ENCODE peak calls at places on chromosomes 16 and 17, in six cellular contexts. One of them, this sample, is unnamed.
A peak's percentile ranks its signal among the peaks of the same experiment; 100 is the strongest.

GRCh38 chr16:81758376-81758775 is 20.7 kb upstream of the PLCG2 start:
- DNase-seq in heart left ventricle: no peak
- DNase-seq in Peyer's patch: no peak
- DNase-seq in adrenal gland: no peak
- DNase-seq in suprapubic skin: no peak
- DNase-seq in gastrocnemius medialis: no peak
- DNase-seq in this sample: no peak

GRCh38 chr16:12971216-12971615 is 69.8 kb downstream of the SHISA9 start:
- DNase-seq in heart left ventricle: no peak
- DNase-seq in Peyer's patch: no peak
- DNase-seq in adrenal gland: peak; percentile 31
- DNase-seq in suprapubic skin: no peak
- DNase-seq in gastrocnemius medialis: no peak
- DNase-seq in this sample: no peak

GRCh38 chr16:61007694-61008093 is 1028.5 kb downstream of the CDH8 start:
- DNase-seq in heart left ventricle: no peak
- DNase-seq in Peyer's patch: no peak
- DNase-seq in adrenal gland: no peak
- DNase-seq in suprapubic skin: no peak
- DNase-seq in gastrocnemius medialis: no peak
- DNase-seq in this sample: no peak

GRCh38 chr16:53992057-53992378 is 288.1 kb downstream of the FTO start:
- DNase-seq in heart left ventricle: no peak
- DNase-seq in Peyer's patch: no peak
- DNase-seq in adrenal gland: no peak
- DNase-seq in suprapubic skin: no peak
- DNase-seq in gastrocnemius medialis: no peak
- DNase-seq in this sample: no peak

GRCh38 chr16:74257061-74257460 is 39.6 kb upstream of the PSMD7 start:
- DNase-seq in heart left ventricle: no peak
- DNase-seq in Peyer's patch: no peak
- DNase-seq in adrenal gland: no peak
- DNase-seq in suprapubic skin: no peak
- DNase-seq in gastrocnemius medialis: no peak
- DNase-seq in this sample: no peak

GRCh38 chr16:69613283-69614154 is 47.8 kb downstream of the NFAT5 start:
- DNase-seq in heart left ventricle: no peak
- DNase-seq in Peyer's patch: no peak
- DNase-seq in adrenal gland: no peak
- DNase-seq in suprapubic skin: no peak
- DNase-seq in gastrocnemius medialis: peak; percentile 42
- DNase-seq in this sample: no peak

GRCh38 chr17:38584350-38584925 is 21.3 kb downstream of the SRCIN1 start:
- DNase-seq in heart left ventricle: peak; percentile 39
- DNase-seq in Peyer's patch: peak; percentile 77
- DNase-seq in adrenal gland: peak; percentile 73
- DNase-seq in suprapubic skin: no peak
- DNase-seq in gastrocnemius medialis: peak; percentile 10
- DNase-seq in this sample: peak; percentile 32

GRCh38 chr17:57783338-57783742 is 38.2 kb upstream of the CCDC182 start:
- DNase-seq in heart left ventricle: peak; percentile 69
- DNase-seq in Peyer's patch: peak; percentile 76
- DNase-seq in adrenal gland: peak; percentile 82
- DNase-seq in suprapubic skin: no peak
- DNase-seq in gastrocnemius medialis: peak; percentile 19
- DNase-seq in this sample: no peak

GRCh38 chr16:15874745-15875314 is 13.6 kb downstream of the CEP20 start:
- DNase-seq in heart left ventricle: peak; percentile 29
- DNase-seq in Peyer's patch: no peak
- DNase-seq in adrenal gland: peak; percentile 68
- DNase-seq in suprapubic skin: no peak
- DNase-seq in gastrocnemius medialis: peak; percentile 11
- DNase-seq in this sample: peak; percentile 40

GRCh38 chr17:74798239-74798707 is 22.1 kb upstream of the NAT9 start:
- DNase-seq in heart left ventricle: no peak
- DNase-seq in Peyer's patch: no peak
- DNase-seq in adrenal gland: no peak
- DNase-seq in suprapubic skin: no peak
- DNase-seq in gastrocnemius medialis: no peak
- DNase-seq in this sample: no peak

GRCh38 chr16:76360384-76360783 is 83.2 kb downstream of the CNTNAP4 start:
- DNase-seq in heart left ventricle: no peak
- DNase-seq in Peyer's patch: no peak
- DNase-seq in adrenal gland: no peak
- DNase-seq in suprapubic skin: no peak
- DNase-seq in gastrocnemius medialis: no peak
- DNase-seq in this sample: no peak

GRCh38 chr17:60244656-60245055 is 94.9 kb downstream of the CA4 start:
- DNase-seq in heart left ventricle: no peak
- DNase-seq in Peyer's patch: no peak
- DNase-seq in adrenal gland: no peak
- DNase-seq in suprapubic skin: no peak
- DNase-seq in gastrocnemius medialis: no peak
- DNase-seq in this sample: no peak

GRCh38 chr17:13520899-13521572 is 80.7 kb downstream of the HS3ST3A1 start:
- DNase-seq in heart left ventricle: no peak
- DNase-seq in Peyer's patch: no peak
- DNase-seq in adrenal gland: no peak
- DNase-seq in suprapubic skin: no peak
- DNase-seq in gastrocnemius medialis: no peak
- DNase-seq in this sample: no peak

GRCh38 chr16:2533912-2534311 is 2.7 kb upstream of the CEMP1 start:
- DNase-seq in heart left ventricle: no peak
- DNase-seq in Peyer's patch: peak; percentile 41
- DNase-seq in adrenal gland: no peak
- DNase-seq in suprapubic skin: no peak
- DNase-seq in gastrocnemius medialis: no peak
- DNase-seq in this sample: no peak

GRCh38 chr16:17476414-17477259 is 5.9 kb upstream of the XYLT1 start:
- DNase-seq in heart left ventricle: peak; percentile 18
- DNase-seq in Peyer's patch: peak; percentile 61
- DNase-seq in adrenal gland: peak; percentile 66
- DNase-seq in suprapubic skin: no peak
- DNase-seq in gastrocnemius medialis: no peak
- DNase-seq in this sample: peak; percentile 83

GRCh38 chr17:14201595-14201994 is 35.1 kb downstream of the CDRT15 start:
- DNase-seq in heart left ventricle: no peak
- DNase-seq in Peyer's patch: no peak
- DNase-seq in adrenal gland: no peak
- DNase-seq in suprapubic skin: no peak
- DNase-seq in gastrocnemius medialis: no peak
- DNase-seq in this sample: no peak

GRCh38 chr17:80947200-80947940 is 44.3 kb upstream of the CHMP6 start:
- DNase-seq in heart left ventricle: no peak
- DNase-seq in Peyer's patch: no peak
- DNase-seq in adrenal gland: no peak
- DNase-seq in suprapubic skin: no peak
- DNase-seq in gastrocnemius medialis: no peak
- DNase-seq in this sample: no peak

GRCh38 chr17:39402890-39403605 is 1.6 kb upstream of the FBXL20 start:
- DNase-seq in heart left ventricle: no peak
- DNase-seq in Peyer's patch: no peak
- DNase-seq in adrenal gland: no peak
- DNase-seq in suprapubic skin: peak; percentile 74
- DNase-seq in gastrocnemius medialis: no peak
- DNase-seq in this sample: no peak

GRCh38 chr16:47905771-47906170 is 250.0 kb downstream of the ABCC12 start:
- DNase-seq in heart left ventricle: no peak
- DNase-seq in Peyer's patch: no peak
- DNase-seq in adrenal gland: no peak
- DNase-seq in suprapubic skin: no peak
- DNase-seq in gastrocnemius medialis: no peak
- DNase-seq in this sample: no peak

GRCh38 chr17:60049936-60050335 is 28.8 kb downstream of the HEATR6 start:
- DNase-seq in heart left ventricle: no peak
- DNase-seq in Peyer's patch: no peak
- DNase-seq in adrenal gland: no peak
- DNase-seq in suprapubic skin: no peak
- DNase-seq in gastrocnemius medialis: no peak
- DNase-seq in this sample: no peak

GRCh38 chr16:85613609-85614337 is 651 bp downstream of the GSE1 start:
- DNase-seq in heart left ventricle: peak; percentile 83
- DNase-seq in Peyer's patch: peak; percentile 76
- DNase-seq in adrenal gland: peak; percentile 59
- DNase-seq in suprapubic skin: peak; percentile 89
- DNase-seq in gastrocnemius medialis: no peak
- DNase-seq in this sample: peak; percentile 94

GRCh38 chr17:1627219-1627986 is 1.2 kb downstream of the SLC43A2 start:
- DNase-seq in heart left ventricle: no peak
- DNase-seq in Peyer's patch: no peak
- DNase-seq in adrenal gland: peak; percentile 52
- DNase-seq in suprapubic skin: no peak
- DNase-seq in gastrocnemius medialis: peak; percentile 81
- DNase-seq in this sample: no peak

GRCh38 chr17:1629647-1630310 is 1.1 kb upstream of the SLC43A2 start:
- DNase-seq in heart left ventricle: no peak
- DNase-seq in Peyer's patch: peak; percentile 86
- DNase-seq in adrenal gland: peak; percentile 74
- DNase-seq in suprapubic skin: no peak
- DNase-seq in gastrocnemius medialis: peak; percentile 43
- DNase-seq in this sample: no peak

GRCh38 chr17:1627987-1628855 is at the start of gene SLC43A2:
- DNase-seq in heart left ventricle: peak; percentile 83
- DNase-seq in Peyer's patch: peak; percentile 90
- DNase-seq in adrenal gland: peak; percentile 76
- DNase-seq in suprapubic skin: no peak
- DNase-seq in gastrocnemius medialis: peak; percentile 76
- DNase-seq in this sample: peak; percentile 97

GRCh38 chr17:1630662-1631061 is 2.0 kb upstream of the SLC43A2 start:
- DNase-seq in heart left ventricle: no peak
- DNase-seq in Peyer's patch: no peak
- DNase-seq in adrenal gland: no peak
- DNase-seq in suprapubic skin: no peak
- DNase-seq in gastrocnemius medialis: no peak
- DNase-seq in this sample: no peak

GRCh38 chr17:1628856-1629646 is 417 bp upstream of the SLC43A2 start:
- DNase-seq in heart left ventricle: peak; percentile 97
- DNase-seq in Peyer's patch: peak; percentile 96
- DNase-seq in adrenal gland: peak; percentile 94
- DNase-seq in suprapubic skin: peak; percentile 98
- DNase-seq in gastrocnemius medialis: peak; percentile 95
- DNase-seq in this sample: peak; percentile 99
- TF ChIP-seq CTCF in heart left ventricle: peak; percentile 44
- TF ChIP-seq CTCF in Peyer's patch: peak; percentile 40
- TF ChIP-seq CTCF in adrenal gland: no peak
- TF ChIP-seq CTCF in suprapubic skin: peak; percentile 9
- TF ChIP-seq CTCF in gastrocnemius medialis: no peak
- TF ChIP-seq CTCF in this sample: no peak

DNA sequence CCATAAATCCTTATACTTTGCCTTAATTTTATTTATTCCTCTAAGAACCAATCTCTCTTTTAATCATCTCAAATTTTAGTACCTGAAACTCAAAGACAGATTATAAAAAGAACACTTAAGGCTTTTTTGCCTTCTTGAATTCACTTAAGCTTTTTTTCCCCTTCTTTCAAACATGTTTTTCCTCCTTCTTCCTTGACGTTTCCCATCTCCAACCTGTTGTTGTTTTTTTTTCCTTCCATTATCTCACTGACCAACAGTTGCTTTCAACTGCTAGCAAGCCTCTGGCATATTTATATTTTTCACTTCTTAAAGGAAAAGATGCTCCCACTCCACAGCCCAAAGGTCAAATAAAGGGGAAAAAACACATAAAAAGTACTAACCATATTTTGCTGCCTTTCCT is 32.2 kb downstream of the SPOP start:
- DNase-seq in heart left ventricle: no peak
- DNase-seq in Peyer's patch: no peak
- DNase-seq in adrenal gland: no peak
- DNase-seq in suprapubic skin: no peak
- DNase-seq in gastrocnemius medialis: no peak
- DNase-seq in this sample: no peak
- H3K4me3 ChIP-seq in heart left ventricle: no peak overlapping the region
- H3K4me3 ChIP-seq in Peyer's patch: peak overlapping the region; percentile 13
- H3K4me3 ChIP-seq in adrenal gland: no peak overlapping the region
- H3K4me3 ChIP-seq in suprapubic skin: no peak overlapping the region
- H3K4me3 ChIP-seq in gastrocnemius medialis: no peak overlapping the region
- H3K4me3 ChIP-seq in this sample: no peak overlapping the region

DNA sequence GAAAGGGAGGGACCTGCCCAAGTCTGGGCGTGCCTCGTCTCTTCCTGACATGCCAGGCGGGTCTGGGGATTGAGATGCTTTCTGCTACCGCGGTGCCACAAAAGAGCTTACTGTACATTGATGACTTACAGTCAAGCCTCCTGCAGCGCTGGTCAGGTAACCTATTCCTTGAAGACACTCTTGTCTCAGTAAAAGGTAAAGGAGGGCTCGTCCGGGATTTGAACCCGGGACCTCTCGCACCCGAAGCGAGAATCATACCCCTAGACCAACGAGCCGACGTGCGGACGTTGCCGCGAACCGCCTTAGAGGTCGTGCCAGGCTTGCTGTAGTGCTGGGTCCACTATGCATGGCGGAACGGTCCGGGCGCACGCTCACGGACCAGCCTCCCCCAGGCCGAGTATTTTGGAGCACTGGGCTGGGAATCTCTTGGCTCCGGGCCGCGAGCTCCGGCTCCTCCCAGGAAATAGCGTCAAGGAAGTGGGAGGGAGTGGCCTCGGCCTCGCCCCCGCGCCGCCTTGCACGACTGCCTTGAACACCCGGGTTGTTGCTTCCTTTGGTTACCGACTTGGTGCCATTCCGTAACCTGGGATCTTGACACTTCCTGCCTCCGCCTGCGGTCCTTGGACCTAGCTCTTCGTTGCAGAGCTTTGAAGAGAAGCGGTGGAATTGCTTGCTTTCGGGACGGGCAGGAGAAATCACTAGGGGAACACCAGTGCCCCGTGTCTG is 12.4 kb upstream of the AURKB start:
- DNase-seq in heart left ventricle: peak; percentile 94
- DNase-seq in Peyer's patch: peak; percentile 94
- DNase-seq in adrenal gland: peak; percentile 96
- DNase-seq in suprapubic skin: peak; percentile 98
- DNase-seq in gastrocnemius medialis: peak; percentile 88
- DNase-seq in this sample: peak; percentile 99
- TF ChIP-seq POLR2A in heart left ventricle: no peak
- TF ChIP-seq POLR2A in Peyer's patch: peak; percentile 55
- TF ChIP-seq POLR2A in adrenal gland: peak; percentile 11
- TF ChIP-seq POLR2A in suprapubic skin: no peak
- TF ChIP-seq POLR2A in gastrocnemius medialis: peak; percentile 63
- TF ChIP-seq POLR2A in this sample: no peak

DNA sequence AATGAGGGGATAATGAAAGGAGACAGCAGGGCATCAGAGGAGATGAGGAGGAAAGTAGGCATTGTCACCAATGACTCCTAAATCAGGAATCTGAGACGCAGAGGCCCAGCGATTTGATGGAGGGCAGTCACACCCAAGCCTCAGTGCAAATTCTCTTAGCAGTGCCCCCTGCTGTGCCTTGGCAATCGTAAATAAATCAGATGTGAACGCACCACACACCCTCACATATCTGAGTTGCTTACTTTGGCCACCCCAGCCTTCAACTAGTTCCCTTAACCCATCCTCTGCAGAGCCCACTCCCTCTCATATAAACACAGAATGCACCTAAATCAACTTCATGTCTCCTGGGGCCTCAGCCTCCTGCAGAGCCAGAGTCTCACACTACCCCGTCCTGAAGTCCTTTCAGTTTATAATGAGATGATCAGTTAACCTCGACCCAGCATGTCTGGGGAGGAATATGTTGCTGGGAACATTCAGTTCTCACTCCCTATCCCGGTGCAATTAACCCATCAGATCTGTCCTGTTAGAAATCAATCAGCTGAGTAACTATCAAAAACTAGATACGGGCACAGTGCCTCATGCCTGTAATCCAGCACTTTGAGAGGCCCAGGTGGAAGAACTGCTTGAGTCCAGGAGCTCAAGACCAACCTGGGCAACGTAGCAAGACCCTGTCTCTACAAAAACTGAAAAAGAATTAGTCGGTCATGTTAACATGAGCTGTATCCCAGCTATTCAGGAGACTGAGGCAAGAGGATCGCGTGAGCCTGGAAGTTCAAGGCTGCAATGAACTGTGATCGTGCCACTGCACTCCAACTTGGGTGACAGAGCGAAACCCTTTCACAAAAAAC is 78.4 kb downstream of the SLC39A11 start:
- DNase-seq in heart left ventricle: no peak
- DNase-seq in Peyer's patch: no peak
- DNase-seq in adrenal gland: no peak
- DNase-seq in suprapubic skin: no peak
- DNase-seq in gastrocnemius medialis: no peak
- DNase-seq in this sample: no peak
- TF ChIP-seq CTCF in heart left ventricle: no peak
- TF ChIP-seq CTCF in Peyer's patch: no peak
- TF ChIP-seq CTCF in adrenal gland: no peak
- TF ChIP-seq CTCF in suprapubic skin: no peak
- TF ChIP-seq CTCF in gastrocnemius medialis: no peak
- TF ChIP-seq CTCF in this sample: no peak

This sample was measured in lower leg skin.